ENCODE peak calls at places on chromosomes 5 and 9, in ten cellular contexts. G is stimulated activated CD8-positive, alpha-beta memory T cell treated with anti-CD3 and anti-CD28 coated beads, Interleukin-2, amount 100 ng/mL, for 48 hours; B is Daoy; Q is COR-L47; N is stimulated activated naive CD4-positive, alpha-beta T cell treated with Interleukin-2 at 50 U/mL for 16 hours; D is left kidney; Y is NB4; H is posterior cingulate gyrus; L is T1000; F is colonic mucosa. A is an unnamed sample.

GRCh38 chr9:100595391-100596199 is 17.7 kb downstream of the CAVIN4 start:
- DNase-seq in G (no peak), B (peak), Q (peak), N (no peak), D (peak), Y (peak), H (peak), L (no peak), F (peak), A (peak)

GRCh38 chr5:1658665-1659064 is 134.9 kb upstream of the LPCAT1 start:
- DNase-seq in G (no peak), B (no peak), Q (no peak), N (no peak), D (no peak), Y (no peak), H (no peak), L (no peak), F (no peak), A (no peak)

GRCh38 chr5:76082790-76083554 is at the start of gene SV2C:
- DNase-seq in G (peak), B (peak), Q (peak), N (peak), D (peak), Y (no peak), H (no peak), L (no peak), F (peak), A (no peak)

GRCh38 chr5:140565024-140565779 is 574 bp downstream of the SLC35A4 start:
- DNase-seq in G (no peak), B (peak), Q (no peak), N (no peak), D (peak), Y (no peak), H (no peak), L (no peak), F (no peak), A (peak)

GRCh38 chr9:347667-348292 is 133.1 kb downstream of the DOCK8 start:
- DNase-seq in G (no peak), B (peak), Q (no peak), N (no peak), D (peak), Y (peak), H (no peak), L (no peak), F (no peak), A (peak)

GRCh38 chr5:142097681-142098080 is 10.9 kb upstream of the NDFIP1 start:
- DNase-seq in G (no peak), B (peak), Q (no peak), N (no peak), D (peak), Y (peak), H (no peak), L (peak), F (no peak), A (no peak)

GRCh38 chr5:943201-943873 is 50.7 kb downstream of the TRIP13 start:
- DNase-seq in G (no peak), B (no peak), Q (no peak), N (no peak), D (peak), Y (no peak), H (no peak), L (no peak), F (no peak), A (no peak)

GRCh38 chr5:174292348-174292747 is 246.8 kb downstream of the NSG2 start:
- DNase-seq in G (no peak), B (no peak), Q (no peak), N (no peak), D (no peak), Y (peak), H (no peak), L (no peak), F (no peak), A (no peak)

GRCh38 chr9:12643686-12644085 is 49.5 kb upstream of the TYRP1 start:
- DNase-seq in G (no peak), B (no peak), Q (no peak), N (no peak), D (no peak), Y (no peak), H (no peak), L (no peak), F (no peak), A (no peak)

GRCh38 chr5:24644757-24645156 is at the start of gene CDH10:
- DNase-seq in G (no peak), B (peak), Q (peak), N (no peak), D (peak), Y (no peak), H (peak), L (no peak), F (no peak), A (no peak)

GRCh38 chr9:72952914-72953313 is at the start of gene ALDH1A1:
- DNase-seq in G (no peak), B (no peak), Q (peak), N (no peak), D (peak), Y (peak), H (no peak), L (no peak), F (peak), A (peak)

GRCh38 chr9:100324594-100325200 is 28.0 kb downstream of the TEX10 start:
- DNase-seq in G (no peak), B (no peak), Q (peak), N (no peak), D (peak), Y (peak), H (no peak), L (no peak), F (no peak), A (peak)

GRCh38 chr5:6583049-6583880 is 49.6 kb downstream of the NSUN2 start:
- DNase-seq in G (no peak), B (peak), Q (no peak), N (no peak), D (peak), Y (no peak), H (peak), L (no peak), F (no peak), A (peak)

GRCh38 chr5:140575309-140575708 is 10.7 kb downstream of the SLC35A4 start:
- DNase-seq in G (no peak), B (peak), Q (no peak), N (no peak), D (peak), Y (peak), H (peak), L (no peak), F (peak), A (peak)

GRCh38 chr5:52134013-52134650 is 653.6 kb upstream of the ITGA1 start:
- DNase-seq in G (no peak), B (no peak), Q (no peak), N (no peak), D (no peak), Y (peak), H (no peak), L (no peak), F (no peak), A (no peak)

GRCh38 chr5:122844136-122844915 is 1.1 kb upstream of the SNX24 start:
- DNase-seq in G (no peak), B (no peak), Q (no peak), N (no peak), D (peak), Y (peak), H (no peak), L (no peak), F (peak), A (peak)

GRCh38 chr5:179190851-179191505 is 130.8 kb downstream of the ZNF354C start:
- DNase-seq in G (no peak), B (no peak), Q (no peak), N (no peak), D (peak), Y (no peak), H (no peak), L (no peak), F (no peak), A (no peak)

GRCh38 chr5:99000878-99001277 is 72.1 kb upstream of the CHD1 start:
- DNase-seq in G (no peak), B (no peak), Q (no peak), N (no peak), D (no peak), Y (no peak), H (no peak), L (no peak), F (no peak), A (no peak)

GRCh38 chr9:127935765-127936221 is 1.9 kb downstream of the DPM2 start:
- DNase-seq in G (no peak), B (no peak), Q (no peak), N (peak), D (no peak), Y (no peak), H (no peak), L (no peak), F (no peak), A (peak)

GRCh38 chr5:116229131-116229530 is 144.3 kb downstream of the COMMD10 start:
- DNase-seq in G (no peak), B (no peak), Q (no peak), N (no peak), D (no peak), Y (no peak), H (no peak), L (no peak), F (no peak), A (no peak)

GRCh38 chr9:16266648-16267276 is 603.7 kb downstream of the BNC2 start:
- DNase-seq in G (no peak), B (no peak), Q (no peak), N (no peak), D (no peak), Y (peak), H (no peak), L (no peak), F (peak), A (peak)

GRCh38 chr5:168592014-168592368 is 12.8 kb upstream of the PANK3 start:
- DNase-seq in G (no peak), B (no peak), Q (no peak), N (no peak), D (no peak), Y (no peak), H (no peak), L (no peak), F (no peak), A (no peak)

GRCh38 chr5:43840424-43841232 is 237.6 kb downstream of the NNT start:
- DNase-seq in G (no peak), B (no peak), Q (no peak), N (no peak), D (peak), Y (no peak), H (no peak), L (no peak), F (no peak), A (no peak)

GRCh38 chr9:18699749-18700148 is 225.8 kb downstream of the ADAMTSL1 start:
- DNase-seq in G (no peak), B (no peak), Q (no peak), N (no peak), D (no peak), Y (no peak), H (no peak), L (no peak), F (no peak), A (no peak)

GRCh38 chr5:132877938-132878337 is 4.5 kb downstream of the LEAP2 start:
- DNase-seq in G (no peak), B (peak), Q (peak), N (no peak), D (no peak), Y (no peak), H (no peak), L (no peak), F (peak), A (peak)

GRCh38 chr9:71518045-71518888 is 250.0 kb downstream of the CEMIP2 start:
- DNase-seq in G (no peak), B (no peak), Q (no peak), N (no peak), D (no peak), Y (no peak), H (no peak), L (no peak), F (no peak), A (no peak)

GRCh38 chr9:18297532-18297872 is 176.5 kb upstream of the ADAMTSL1 start:
- DNase-seq in G (no peak), B (no peak), Q (peak), N (no peak), D (peak), Y (peak), H (no peak), L (no peak), F (no peak), A (no peak)

GRCh38 chr9:14993061-14993800 is 83.0 kb upstream of the FREM1 start:
- DNase-seq in G (peak), B (peak), Q (peak), N (peak), D (peak), Y (no peak), H (peak), L (peak), F (peak), A (peak)

GRCh38 chr5:144467795-144468194 is 297.1 kb downstream of the KCTD16 start:
- DNase-seq in G (no peak), B (peak), Q (peak), N (no peak), D (peak), Y (peak), H (peak), L (no peak), F (peak), A (no peak)

GRCh38 chr9:124814178-124814535 is 37.2 kb downstream of the OLFML2A start:
- DNase-seq in G (no peak), B (no peak), Q (no peak), N (no peak), D (no peak), Y (no peak), H (no peak), L (no peak), F (no peak), A (no peak)

GRCh38 chr5:168328804-168329203 is 37.4 kb downstream of the WWC1 start:
- DNase-seq in G (no peak), B (no peak), Q (no peak), N (no peak), D (peak), Y (peak), H (no peak), L (no peak), F (peak), A (peak)

GRCh38 chr5:1292139-1292538 is 2.7 kb downstream of the TERT start:
- DNase-seq in G (no peak), B (no peak), Q (no peak), N (no peak), D (no peak), Y (no peak), H (no peak), L (no peak), F (peak), A (no peak)

GRCh38 chr9:118515947-118516346 is 811.7 kb downstream of the TLR4 start:
- DNase-seq in G (no peak), B (no peak), Q (no peak), N (no peak), D (no peak), Y (no peak), H (no peak), L (no peak), F (no peak), A (no peak)

GRCh38 chr9:99075246-99075912 is 29.5 kb upstream of the TGFBR1 start:
- DNase-seq in G (no peak), B (peak), Q (no peak), N (no peak), D (no peak), Y (no peak), H (no peak), L (peak), F (no peak), A (peak)

GRCh38 chr9:22136446-22137140 is 127.5 kb upstream of the CDKN2B start:
- DNase-seq in G (no peak), B (no peak), Q (no peak), N (no peak), D (no peak), Y (no peak), H (no peak), L (no peak), F (no peak), A (no peak)

A was measured in erythroblast.